ENCODE peak calls at places on chromosomes 2 and 18, in nine cellular contexts. One of them, this sample, is unnamed.

GRCh38 chr2:74458132-74458956 is at the start of gene WBP1:
- DNase-seq in GM10248: peak
- DNase-seq in cardiac fibroblast: peak
- DNase-seq in Calu3: peak
- DNase-seq in fibroblast of mammary gland: peak
- DNase-seq in HFF-Myc: peak
- DNase-seq in uterus: peak
- DNase-seq in H9: peak
- DNase-seq in lower lobe of right lung: peak
- DNase-seq in this sample: peak

GRCh38 chr2:25411281-25411680 is 69.6 kb upstream of the DNMT3A start:
- DNase-seq in GM10248: no peak
- DNase-seq in cardiac fibroblast: no peak
- DNase-seq in Calu3: no peak
- DNase-seq in fibroblast of mammary gland: no peak
- DNase-seq in HFF-Myc: no peak
- DNase-seq in uterus: no peak
- DNase-seq in H9: no peak
- DNase-seq in lower lobe of right lung: no peak
- DNase-seq in this sample: peak

GRCh38 chr2:42558827-42559226 is 9.6 kb upstream of the MTA3 start:
- DNase-seq in GM10248: no peak
- DNase-seq in cardiac fibroblast: no peak
- DNase-seq in Calu3: peak
- DNase-seq in fibroblast of mammary gland: no peak
- DNase-seq in HFF-Myc: no peak
- DNase-seq in uterus: no peak
- DNase-seq in H9: no peak
- DNase-seq in lower lobe of right lung: no peak
- DNase-seq in this sample: no peak

GRCh38 chr2:40431600-40431955 is 20.3 kb downstream of the SLC8A1 start:
- DNase-seq in GM10248: no peak
- DNase-seq in cardiac fibroblast: peak
- DNase-seq in Calu3: no peak
- DNase-seq in fibroblast of mammary gland: peak
- DNase-seq in HFF-Myc: peak
- DNase-seq in uterus: no peak
- DNase-seq in H9: no peak
- DNase-seq in lower lobe of right lung: peak
- DNase-seq in this sample: no peak

GRCh38 chr2:30398488-30398887 is 48.6 kb upstream of the LCLAT1 start:
- DNase-seq in GM10248: no peak
- DNase-seq in cardiac fibroblast: peak
- DNase-seq in Calu3: no peak
- DNase-seq in fibroblast of mammary gland: peak
- DNase-seq in HFF-Myc: no peak
- DNase-seq in uterus: no peak
- DNase-seq in H9: no peak
- DNase-seq in lower lobe of right lung: no peak
- DNase-seq in this sample: no peak

GRCh38 chr2:95530734-95531133 is 46.2 kb upstream of the TRIM43B start:
- DNase-seq in GM10248: peak
- DNase-seq in cardiac fibroblast: peak
- DNase-seq in Calu3: no peak
- DNase-seq in fibroblast of mammary gland: peak
- DNase-seq in HFF-Myc: no peak
- DNase-seq in uterus: no peak
- DNase-seq in H9: no peak
- DNase-seq in lower lobe of right lung: no peak
- DNase-seq in this sample: no peak

GRCh38 chr18:38470421-38470820 is 904.8 kb upstream of the CELF4 start:
- DNase-seq in GM10248: no peak
- DNase-seq in cardiac fibroblast: no peak
- DNase-seq in Calu3: no peak
- DNase-seq in fibroblast of mammary gland: no peak
- DNase-seq in HFF-Myc: no peak
- DNase-seq in uterus: no peak
- DNase-seq in H9: no peak
- DNase-seq in lower lobe of right lung: no peak
- DNase-seq in this sample: no peak

GRCh38 chr2:209911486-209911885 is 91.0 kb upstream of the RPE start:
- DNase-seq in GM10248: no peak
- DNase-seq in cardiac fibroblast: no peak
- DNase-seq in Calu3: no peak
- DNase-seq in fibroblast of mammary gland: no peak
- DNase-seq in HFF-Myc: no peak
- DNase-seq in uterus: no peak
- DNase-seq in H9: no peak
- DNase-seq in lower lobe of right lung: no peak
- DNase-seq in this sample: no peak

GRCh38 chr2:792687-793086 is 115.5 kb upstream of the TMEM18 start:
- DNase-seq in GM10248: no peak
- DNase-seq in cardiac fibroblast: no peak
- DNase-seq in Calu3: no peak
- DNase-seq in fibroblast of mammary gland: no peak
- DNase-seq in HFF-Myc: no peak
- DNase-seq in uterus: no peak
- DNase-seq in H9: no peak
- DNase-seq in lower lobe of right lung: no peak
- DNase-seq in this sample: no peak

GRCh38 chr2:182713611-182714010 is 2.4 kb upstream of the DNAJC10 start:
- DNase-seq in GM10248: no peak
- DNase-seq in cardiac fibroblast: no peak
- DNase-seq in Calu3: no peak
- DNase-seq in fibroblast of mammary gland: no peak
- DNase-seq in HFF-Myc: no peak
- DNase-seq in uterus: no peak
- DNase-seq in H9: no peak
- DNase-seq in lower lobe of right lung: no peak
- DNase-seq in this sample: no peak

GRCh38 chr18:62807406-62807805 is 92.1 kb downstream of the PHLPP1 start:
- DNase-seq in GM10248: no peak
- DNase-seq in cardiac fibroblast: no peak
- DNase-seq in Calu3: no peak
- DNase-seq in fibroblast of mammary gland: no peak
- DNase-seq in HFF-Myc: no peak
- DNase-seq in uterus: no peak
- DNase-seq in H9: no peak
- DNase-seq in lower lobe of right lung: no peak
- DNase-seq in this sample: no peak

GRCh38 chr18:62799977-62800376 is 84.6 kb downstream of the PHLPP1 start:
- DNase-seq in GM10248: no peak
- DNase-seq in cardiac fibroblast: no peak
- DNase-seq in Calu3: no peak
- DNase-seq in fibroblast of mammary gland: no peak
- DNase-seq in HFF-Myc: no peak
- DNase-seq in uterus: no peak
- DNase-seq in H9: no peak
- DNase-seq in lower lobe of right lung: no peak
- DNase-seq in this sample: no peak

GRCh38 chr18:62808116-62808515 is 92.8 kb downstream of the PHLPP1 start:
- DNase-seq in GM10248: no peak
- DNase-seq in cardiac fibroblast: no peak
- DNase-seq in Calu3: no peak
- DNase-seq in fibroblast of mammary gland: no peak
- DNase-seq in HFF-Myc: no peak
- DNase-seq in uterus: no peak
- DNase-seq in H9: no peak
- DNase-seq in lower lobe of right lung: no peak
- DNase-seq in this sample: no peak

GRCh38 chr18:62797329-62797728 is 82.0 kb downstream of the PHLPP1 start:
- DNase-seq in GM10248: no peak
- DNase-seq in cardiac fibroblast: no peak
- DNase-seq in Calu3: no peak
- DNase-seq in fibroblast of mammary gland: no peak
- DNase-seq in HFF-Myc: no peak
- DNase-seq in uterus: no peak
- DNase-seq in H9: no peak
- DNase-seq in lower lobe of right lung: no peak
- DNase-seq in this sample: no peak

GRCh38 chr18:62802523-62802922 is 87.2 kb downstream of the PHLPP1 start:
- DNase-seq in GM10248: no peak
- DNase-seq in cardiac fibroblast: peak
- DNase-seq in Calu3: no peak
- DNase-seq in fibroblast of mammary gland: peak
- DNase-seq in HFF-Myc: no peak
- DNase-seq in uterus: no peak
- DNase-seq in H9: no peak
- DNase-seq in lower lobe of right lung: no peak
- DNase-seq in this sample: no peak
- TF ChIP-seq CTCF in GM10248: peak
- TF ChIP-seq CTCF in cardiac fibroblast: peak
- TF ChIP-seq CTCF in Calu3: no peak
- TF ChIP-seq CTCF in fibroblast of mammary gland: peak
- TF ChIP-seq CTCF in HFF-Myc: no peak
- TF ChIP-seq CTCF in uterus: no peak
- TF ChIP-seq CTCF in H9: peak
- TF ChIP-seq CTCF in lower lobe of right lung: no peak
- TF ChIP-seq CTCF in this sample: no peak

DNA sequence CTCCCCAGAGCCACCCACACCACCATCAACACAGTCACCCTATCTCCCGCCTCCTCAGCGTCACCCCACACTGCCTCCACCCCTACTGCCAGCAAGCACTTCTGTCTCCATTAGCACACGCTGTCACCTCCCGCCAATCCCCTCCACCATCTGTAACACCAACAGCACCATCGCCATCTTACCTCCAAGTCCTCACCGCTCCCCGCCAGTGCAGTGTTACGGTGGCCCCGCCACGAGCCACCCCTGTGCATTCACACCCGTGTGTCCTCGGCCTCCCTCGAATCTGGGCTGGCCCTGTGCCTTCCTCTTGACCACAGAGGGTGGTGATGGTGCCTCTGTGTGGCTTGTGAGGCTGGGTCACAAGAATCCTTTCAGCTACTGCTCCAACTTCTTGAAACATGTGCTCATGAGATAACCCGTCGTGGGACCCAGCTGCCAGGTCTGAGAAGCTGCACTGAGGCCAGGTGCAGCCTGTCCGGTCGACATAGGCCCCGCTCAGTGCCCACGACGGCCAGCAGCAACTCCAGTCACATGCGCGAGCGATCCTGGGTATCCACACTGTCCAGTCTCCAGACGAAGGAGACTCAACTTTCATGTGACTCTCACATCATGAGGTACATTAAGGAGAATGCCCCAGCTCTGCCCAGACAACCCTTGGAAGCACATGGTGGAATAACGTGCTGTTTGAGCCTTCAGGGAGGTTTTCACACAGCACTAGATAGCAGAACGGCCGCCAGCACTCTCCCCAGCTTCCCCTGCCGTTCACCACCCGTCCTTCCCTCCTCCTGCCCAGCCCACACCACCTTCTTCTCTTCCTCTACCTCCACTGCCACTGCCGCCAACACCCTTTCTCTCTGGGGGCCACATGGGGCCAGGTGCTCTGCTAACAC is 72.6 kb upstream of the ASB18 start:
- DNase-seq in GM10248: no peak
- DNase-seq in cardiac fibroblast: no peak
- DNase-seq in Calu3: no peak
- DNase-seq in fibroblast of mammary gland: no peak
- DNase-seq in HFF-Myc: no peak
- DNase-seq in uterus: no peak
- DNase-seq in H9: no peak
- DNase-seq in lower lobe of right lung: no peak
- DNase-seq in this sample: no peak
- TF ChIP-seq CTCF in GM10248: no peak
- TF ChIP-seq CTCF in cardiac fibroblast: no peak
- TF ChIP-seq CTCF in Calu3: no peak
- TF ChIP-seq CTCF in fibroblast of mammary gland: no peak
- TF ChIP-seq CTCF in HFF-Myc: no peak
- TF ChIP-seq CTCF in uterus: no peak
- TF ChIP-seq CTCF in H9: no peak
- TF ChIP-seq CTCF in lower lobe of right lung: no peak
- TF ChIP-seq CTCF in this sample: no peak

DNA sequence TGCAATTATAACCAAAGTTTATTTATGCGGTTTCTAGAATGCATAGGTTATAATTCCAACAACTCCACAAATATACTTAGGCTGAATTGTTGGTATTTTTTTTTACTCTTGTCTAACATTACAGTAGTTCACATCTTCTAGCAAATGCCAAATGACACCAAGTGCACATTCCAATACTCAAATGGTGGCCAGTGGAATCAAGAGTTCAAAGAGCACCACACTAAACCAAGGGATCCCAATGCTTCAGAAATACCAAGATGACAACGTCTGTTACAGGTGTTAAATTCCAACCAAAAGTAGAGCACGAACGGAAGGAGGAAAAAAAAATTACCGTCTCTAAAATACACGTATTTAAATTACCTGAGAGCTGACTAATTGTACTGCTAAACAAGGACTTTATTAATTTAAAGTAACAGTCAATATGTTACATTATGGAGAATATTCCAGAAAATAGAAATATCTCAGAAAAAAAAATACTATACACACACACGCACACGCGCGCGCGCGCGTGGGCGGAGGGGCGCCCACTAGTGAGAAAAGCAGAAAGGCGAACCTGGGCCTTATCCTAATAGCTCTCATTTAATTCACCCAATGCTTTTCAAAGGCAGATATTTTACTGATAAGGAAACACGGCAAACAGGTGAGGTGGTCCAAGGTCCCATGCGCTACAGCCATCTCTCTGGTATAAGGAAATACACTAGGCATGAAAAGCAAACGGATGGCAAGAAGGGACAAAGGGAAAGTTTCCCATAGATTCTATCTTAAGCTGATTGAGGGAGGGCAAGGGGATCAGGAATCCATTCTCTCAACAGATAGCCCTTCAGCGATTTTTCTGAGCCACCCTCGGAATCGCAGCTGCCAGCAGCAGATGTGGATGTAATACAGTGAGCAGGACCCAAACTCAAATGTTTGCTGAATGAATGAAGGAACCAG is 136.5 kb downstream of the TMEM247 start:
- DNase-seq in GM10248: peak
- DNase-seq in cardiac fibroblast: peak
- DNase-seq in Calu3: no peak
- DNase-seq in fibroblast of mammary gland: no peak
- DNase-seq in HFF-Myc: no peak
- DNase-seq in uterus: no peak
- DNase-seq in H9: no peak
- DNase-seq in lower lobe of right lung: no peak
- DNase-seq in this sample: no peak
- TF ChIP-seq CTCF in GM10248: peak
- TF ChIP-seq CTCF in cardiac fibroblast: peak
- TF ChIP-seq CTCF in Calu3: no peak
- TF ChIP-seq CTCF in fibroblast of mammary gland: peak
- TF ChIP-seq CTCF in HFF-Myc: no peak
- TF ChIP-seq CTCF in uterus: peak
- TF ChIP-seq CTCF in H9: no peak
- TF ChIP-seq CTCF in lower lobe of right lung: peak
- TF ChIP-seq CTCF in this sample: no peak

DNA sequence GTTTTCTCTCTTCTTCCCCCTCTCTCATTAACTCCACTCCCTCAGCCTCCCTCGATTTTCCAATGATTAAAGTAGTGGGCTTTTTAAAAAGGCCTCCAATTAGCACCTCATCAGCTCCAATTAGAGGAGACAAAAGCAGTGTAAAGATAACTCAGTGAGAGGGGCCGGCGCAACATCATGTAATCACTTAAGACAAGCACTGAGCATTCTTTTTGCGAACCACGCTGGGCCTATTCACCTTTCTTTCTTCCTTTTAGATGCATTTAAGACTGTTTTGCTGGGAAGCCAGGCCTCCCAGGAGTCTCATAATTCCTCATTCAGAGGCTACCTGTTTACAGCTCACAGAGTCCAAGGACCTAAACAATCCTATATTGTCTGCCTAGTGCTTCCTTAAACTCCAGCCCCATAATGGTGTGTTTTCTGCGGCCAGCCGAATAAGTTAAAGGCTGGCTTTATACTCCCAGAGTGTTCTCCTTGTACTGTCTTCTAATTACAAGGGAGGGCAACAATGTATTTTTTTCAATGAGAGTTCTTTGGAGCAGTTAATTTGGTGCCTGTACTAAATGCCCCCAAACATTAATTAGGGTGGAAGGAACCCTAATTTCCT is 27.9 kb upstream of the LMAN1 start:
- DNase-seq in GM10248: no peak
- DNase-seq in cardiac fibroblast: no peak
- DNase-seq in Calu3: no peak
- DNase-seq in fibroblast of mammary gland: no peak
- DNase-seq in HFF-Myc: no peak
- DNase-seq in uterus: no peak
- DNase-seq in H9: peak
- DNase-seq in lower lobe of right lung: no peak
- DNase-seq in this sample: no peak
- TF ChIP-seq CTCF in GM10248: no peak
- TF ChIP-seq CTCF in cardiac fibroblast: no peak
- TF ChIP-seq CTCF in Calu3: no peak
- TF ChIP-seq CTCF in fibroblast of mammary gland: no peak
- TF ChIP-seq CTCF in HFF-Myc: no peak
- TF ChIP-seq CTCF in uterus: no peak
- TF ChIP-seq CTCF in H9: no peak
- TF ChIP-seq CTCF in lower lobe of right lung: no peak
- TF ChIP-seq CTCF in this sample: no peak